ENCODE peak calls at places on chromosomes 5 and 9, in six cellular contexts. One of them, this sample, is unnamed.
A peak's percentile ranks its signal among the peaks of the same experiment; 100 is the strongest.

GRCh38 chr9:126932871-126933321 is 18.3 kb downstream of the RALGPS1 start:
- DNase-seq in stimulated activated CD4-positive, alpha-beta T cell treated with anti-CD3 and anti-CD28 coated beads, TNF-alpha, amount 100 ng/mL, for 48 hours: no peak
- DNase-seq in neural crest cell: no peak
- DNase-seq in DMS 273 treated with DMSO at 0.1 percent for 48 hours: no peak
- DNase-seq in fibroblast of gingiva: no peak
- DNase-seq in NCI-H2081: no peak
- DNase-seq in this sample: no peak

GRCh38 chr5:109411627-109412026 is 1.9 kb upstream of the PJA2 start:
- DNase-seq in stimulated activated CD4-positive, alpha-beta T cell treated with anti-CD3 and anti-CD28 coated beads, TNF-alpha, amount 100 ng/mL, for 48 hours: no peak
- DNase-seq in neural crest cell: no peak
- DNase-seq in DMS 273 treated with DMSO at 0.1 percent for 48 hours: no peak
- DNase-seq in fibroblast of gingiva: peak; percentile 87
- DNase-seq in NCI-H2081: no peak
- DNase-seq in this sample: no peak

GRCh38 chr5:12125895-12126294 is 221.6 kb upstream of the CTNND2 start:
- DNase-seq in stimulated activated CD4-positive, alpha-beta T cell treated with anti-CD3 and anti-CD28 coated beads, TNF-alpha, amount 100 ng/mL, for 48 hours: no peak
- DNase-seq in neural crest cell: no peak
- DNase-seq in DMS 273 treated with DMSO at 0.1 percent for 48 hours: no peak
- DNase-seq in fibroblast of gingiva: no peak
- DNase-seq in NCI-H2081: no peak
- DNase-seq in this sample: peak; percentile 43

GRCh38 chr5:160271396-160271795 is 41.0 kb downstream of the CCNJL start:
- DNase-seq in stimulated activated CD4-positive, alpha-beta T cell treated with anti-CD3 and anti-CD28 coated beads, TNF-alpha, amount 100 ng/mL, for 48 hours: no peak
- DNase-seq in neural crest cell: no peak
- DNase-seq in DMS 273 treated with DMSO at 0.1 percent for 48 hours: no peak
- DNase-seq in fibroblast of gingiva: no peak
- DNase-seq in NCI-H2081: peak; percentile 72
- DNase-seq in this sample: no peak

GRCh38 chr9:88436379-88436778 is 48.1 kb downstream of the SPIN1 start:
- DNase-seq in stimulated activated CD4-positive, alpha-beta T cell treated with anti-CD3 and anti-CD28 coated beads, TNF-alpha, amount 100 ng/mL, for 48 hours: no peak
- DNase-seq in neural crest cell: no peak
- DNase-seq in DMS 273 treated with DMSO at 0.1 percent for 48 hours: no peak
- DNase-seq in fibroblast of gingiva: no peak
- DNase-seq in NCI-H2081: no peak
- DNase-seq in this sample: no peak

GRCh38 chr5:33794550-33795300 is 97.1 kb downstream of the ADAMTS12 start:
- DNase-seq in stimulated activated CD4-positive, alpha-beta T cell treated with anti-CD3 and anti-CD28 coated beads, TNF-alpha, amount 100 ng/mL, for 48 hours: no peak
- DNase-seq in neural crest cell: no peak
- DNase-seq in DMS 273 treated with DMSO at 0.1 percent for 48 hours: no peak
- DNase-seq in fibroblast of gingiva: peak; percentile 54
- DNase-seq in NCI-H2081: no peak
- DNase-seq in this sample: no peak

GRCh38 chr5:142888469-142889085 is 118.4 kb downstream of the ARHGAP26 start:
- DNase-seq in stimulated activated CD4-positive, alpha-beta T cell treated with anti-CD3 and anti-CD28 coated beads, TNF-alpha, amount 100 ng/mL, for 48 hours: no peak
- DNase-seq in neural crest cell: peak; percentile 25
- DNase-seq in DMS 273 treated with DMSO at 0.1 percent for 48 hours: peak; percentile 1
- DNase-seq in fibroblast of gingiva: peak; percentile 50
- DNase-seq in NCI-H2081: no peak
- DNase-seq in this sample: peak; percentile 60

GRCh38 chr5:31361234-31361633 is 167.7 kb downstream of the CDH6 start:
- DNase-seq in stimulated activated CD4-positive, alpha-beta T cell treated with anti-CD3 and anti-CD28 coated beads, TNF-alpha, amount 100 ng/mL, for 48 hours: no peak
- DNase-seq in neural crest cell: no peak
- DNase-seq in DMS 273 treated with DMSO at 0.1 percent for 48 hours: peak; percentile 53
- DNase-seq in fibroblast of gingiva: peak; percentile 21
- DNase-seq in NCI-H2081: no peak
- DNase-seq in this sample: peak; percentile 87

GRCh38 chr5:2591777-2592453 is 159.6 kb downstream of the IRX2 start:
- DNase-seq in stimulated activated CD4-positive, alpha-beta T cell treated with anti-CD3 and anti-CD28 coated beads, TNF-alpha, amount 100 ng/mL, for 48 hours: no peak
- DNase-seq in neural crest cell: no peak
- DNase-seq in DMS 273 treated with DMSO at 0.1 percent for 48 hours: no peak
- DNase-seq in fibroblast of gingiva: no peak
- DNase-seq in NCI-H2081: no peak
- DNase-seq in this sample: no peak

GRCh38 chr9:106920701-106921283 is 57.8 kb downstream of the ZNF462 start:
- DNase-seq in stimulated activated CD4-positive, alpha-beta T cell treated with anti-CD3 and anti-CD28 coated beads, TNF-alpha, amount 100 ng/mL, for 48 hours: no peak
- DNase-seq in neural crest cell: peak; percentile 12
- DNase-seq in DMS 273 treated with DMSO at 0.1 percent for 48 hours: no peak
- DNase-seq in fibroblast of gingiva: no peak
- DNase-seq in NCI-H2081: no peak
- DNase-seq in this sample: no peak

GRCh38 chr9:97501177-97501971 is at the start of gene TMOD1:
- DNase-seq in stimulated activated CD4-positive, alpha-beta T cell treated with anti-CD3 and anti-CD28 coated beads, TNF-alpha, amount 100 ng/mL, for 48 hours: peak; percentile 17
- DNase-seq in neural crest cell: no peak
- DNase-seq in DMS 273 treated with DMSO at 0.1 percent for 48 hours: peak; percentile 64
- DNase-seq in fibroblast of gingiva: peak; percentile 8
- DNase-seq in NCI-H2081: peak; percentile 62
- DNase-seq in this sample: peak; percentile 47

GRCh38 chr5:40355842-40356241 is 323.9 kb upstream of the PTGER4 start:
- DNase-seq in stimulated activated CD4-positive, alpha-beta T cell treated with anti-CD3 and anti-CD28 coated beads, TNF-alpha, amount 100 ng/mL, for 48 hours: no peak
- DNase-seq in neural crest cell: no peak
- DNase-seq in DMS 273 treated with DMSO at 0.1 percent for 48 hours: no peak
- DNase-seq in fibroblast of gingiva: no peak
- DNase-seq in NCI-H2081: no peak
- DNase-seq in this sample: no peak

GRCh38 chr5:31987985-31988710 is 186.0 kb downstream of the GOLPH3 start:
- DNase-seq in stimulated activated CD4-positive, alpha-beta T cell treated with anti-CD3 and anti-CD28 coated beads, TNF-alpha, amount 100 ng/mL, for 48 hours: no peak
- DNase-seq in neural crest cell: no peak
- DNase-seq in DMS 273 treated with DMSO at 0.1 percent for 48 hours: no peak
- DNase-seq in fibroblast of gingiva: peak; percentile 93
- DNase-seq in NCI-H2081: no peak
- DNase-seq in this sample: no peak

GRCh38 chr5:58012103-58012502 is 447.8 kb downstream of the PLK2 start:
- DNase-seq in stimulated activated CD4-positive, alpha-beta T cell treated with anti-CD3 and anti-CD28 coated beads, TNF-alpha, amount 100 ng/mL, for 48 hours: no peak
- DNase-seq in neural crest cell: no peak
- DNase-seq in DMS 273 treated with DMSO at 0.1 percent for 48 hours: no peak
- DNase-seq in fibroblast of gingiva: no peak
- DNase-seq in NCI-H2081: no peak
- DNase-seq in this sample: no peak

GRCh38 chr5:111929892-111930291 is 172.9 kb upstream of the NREP start:
- DNase-seq in stimulated activated CD4-positive, alpha-beta T cell treated with anti-CD3 and anti-CD28 coated beads, TNF-alpha, amount 100 ng/mL, for 48 hours: no peak
- DNase-seq in neural crest cell: no peak
- DNase-seq in DMS 273 treated with DMSO at 0.1 percent for 48 hours: no peak
- DNase-seq in fibroblast of gingiva: peak; percentile 40
- DNase-seq in NCI-H2081: no peak
- DNase-seq in this sample: no peak

GRCh38 chr5:1386274-1386717 is 41.4 kb upstream of the CLPTM1L start:
- DNase-seq in stimulated activated CD4-positive, alpha-beta T cell treated with anti-CD3 and anti-CD28 coated beads, TNF-alpha, amount 100 ng/mL, for 48 hours: no peak
- DNase-seq in neural crest cell: peak; percentile 28
- DNase-seq in DMS 273 treated with DMSO at 0.1 percent for 48 hours: no peak
- DNase-seq in fibroblast of gingiva: no peak
- DNase-seq in NCI-H2081: peak; percentile 38
- DNase-seq in this sample: no peak

GRCh38 chr5:150144211-150144801 is 11.3 kb downstream of the PDGFRB start:
- DNase-seq in stimulated activated CD4-positive, alpha-beta T cell treated with anti-CD3 and anti-CD28 coated beads, TNF-alpha, amount 100 ng/mL, for 48 hours: no peak
- DNase-seq in neural crest cell: no peak
- DNase-seq in DMS 273 treated with DMSO at 0.1 percent for 48 hours: no peak
- DNase-seq in fibroblast of gingiva: peak; percentile 97
- DNase-seq in NCI-H2081: no peak
- DNase-seq in this sample: peak; percentile 36

GRCh38 chr9:132594412-132594811 is 12.0 kb downstream of the BARHL1 start:
- DNase-seq in stimulated activated CD4-positive, alpha-beta T cell treated with anti-CD3 and anti-CD28 coated beads, TNF-alpha, amount 100 ng/mL, for 48 hours: no peak
- DNase-seq in neural crest cell: no peak
- DNase-seq in DMS 273 treated with DMSO at 0.1 percent for 48 hours: no peak
- DNase-seq in fibroblast of gingiva: no peak
- DNase-seq in NCI-H2081: no peak
- DNase-seq in this sample: no peak